ENCODE peak calls at places on chromosomes 3 and 15, in four cellular contexts. O is right atrium auricular region, P is mesothelial cell of epicardium, Z is epithelial cell of proximal tubule. K is an unnamed sample.

GRCh38 chr3:9704343-9705322 is 1.0 kb downstream of the CPNE9 start:
- DNase-seq in P (peak), O (no peak), Z (no peak), K (no peak)

GRCh38 chr15:48402778-48403177 is 71.5 kb downstream of the DUT start:
- DNase-seq in Z (peak), O (no peak), P (no peak), K (no peak)

GRCh38 chr15:63094495-63094931 is 27.1 kb upstream of the LACTB start:
- DNase-seq in P (no peak), Z (no peak), O (no peak), K (peak)

GRCh38 chr3:197730200-197730599 is 6.5 kb downstream of the RUBCN start:
- DNase-seq in Z (no peak), O (no peak), P (no peak), K (peak)

GRCh38 chr3:149542375-149543312 is 68.1 kb downstream of the TM4SF4 start:
- DNase-seq in P (no peak), O (no peak), Z (peak), K (peak)

GRCh38 chr3:100629728-100630127 is 20.3 kb downstream of the ADGRG7 start:
- DNase-seq in Z (no peak), O (no peak), P (no peak), K (no peak)

GRCh38 chr3:60743631-60744164 is 507.6 kb downstream of the FHIT start:
- DNase-seq in O (no peak), Z (no peak), P (no peak), K (no peak)

GRCh38 chr3:77887611-77888010 is 847.7 kb downstream of the ROBO2 start:
- DNase-seq in P (no peak), O (no peak), Z (no peak), K (no peak)

GRCh38 chr3:106114220-106114619 is 245.4 kb upstream of the CBLB start:
- DNase-seq in P (no peak), Z (no peak), O (no peak), K (peak)

GRCh38 chr15:70100495-70101331 is 3.0 kb upstream of the TLE3 start:
- DNase-seq in O (peak), Z (no peak), P (peak), K (no peak)

GRCh38 chr3:40143283-40144090 is 166.0 kb upstream of the EIF1B start:
- DNase-seq in P (no peak), O (no peak), Z (no peak), K (peak)

GRCh38 chr3:116188231-116188785 is 257.0 kb downstream of the LSAMP start:
- DNase-seq in Z (no peak), P (no peak), O (no peak), K (no peak)

GRCh38 chr3:99965077-99965476 is 147.4 kb downstream of the CMSS1 start:
- DNase-seq in O (no peak), Z (no peak), P (no peak), K (peak)

GRCh38 chr3:53844262-53845102 is 1.7 kb downstream of the CHDH start:
- DNase-seq in O (no peak), Z (no peak), P (no peak), K (no peak)

GRCh38 chr15:64536244-64536836 is 76.0 kb downstream of the ZNF609 start:
- DNase-seq in P (no peak), Z (peak), O (no peak), K (peak)

GRCh38 chr3:71163216-71163918 is 420.2 kb downstream of the FOXP1 start:
- DNase-seq in Z (no peak), P (no peak), O (no peak), K (no peak)

GRCh38 chr3:100041328-100041749 is 73.0 kb downstream of the FILIP1L start:
- DNase-seq in O (no peak), Z (peak), P (no peak), K (peak)

GRCh38 chr15:85878866-85879265 is 84.1 kb upstream of the KLHL25 start:
- DNase-seq in O (peak), P (no peak), Z (no peak), K (no peak)

GRCh38 chr15:40793216-40793989 is 13.5 kb upstream of the ZFYVE19 start:
- DNase-seq in O (no peak), P (no peak), Z (peak), K (peak)
- TF ChIP-seq CTCF in O (no peak), P (no peak), Z (no peak), K (no peak)

GRCh38 chr15:96330064-96330449 is 443 bp upstream of the NR2F2 start:
- DNase-seq in Z (no peak), O (no peak), P (peak), K (peak)

GRCh38 chr15:96331942-96332853 is 1.7 kb downstream of the NR2F2 start:
- DNase-seq in P (peak), Z (no peak), O (no peak), K (no peak)

GRCh38 chr15:96332854-96333193 is 2.3 kb downstream of the NR2F2 start:
- DNase-seq in O (no peak), P (no peak), Z (no peak), K (no peak)

GRCh38 chr15:96330450-96331140 is at the start of gene NR2F2:
- DNase-seq in P (peak), O (peak), Z (peak), K (peak)

DNA sequence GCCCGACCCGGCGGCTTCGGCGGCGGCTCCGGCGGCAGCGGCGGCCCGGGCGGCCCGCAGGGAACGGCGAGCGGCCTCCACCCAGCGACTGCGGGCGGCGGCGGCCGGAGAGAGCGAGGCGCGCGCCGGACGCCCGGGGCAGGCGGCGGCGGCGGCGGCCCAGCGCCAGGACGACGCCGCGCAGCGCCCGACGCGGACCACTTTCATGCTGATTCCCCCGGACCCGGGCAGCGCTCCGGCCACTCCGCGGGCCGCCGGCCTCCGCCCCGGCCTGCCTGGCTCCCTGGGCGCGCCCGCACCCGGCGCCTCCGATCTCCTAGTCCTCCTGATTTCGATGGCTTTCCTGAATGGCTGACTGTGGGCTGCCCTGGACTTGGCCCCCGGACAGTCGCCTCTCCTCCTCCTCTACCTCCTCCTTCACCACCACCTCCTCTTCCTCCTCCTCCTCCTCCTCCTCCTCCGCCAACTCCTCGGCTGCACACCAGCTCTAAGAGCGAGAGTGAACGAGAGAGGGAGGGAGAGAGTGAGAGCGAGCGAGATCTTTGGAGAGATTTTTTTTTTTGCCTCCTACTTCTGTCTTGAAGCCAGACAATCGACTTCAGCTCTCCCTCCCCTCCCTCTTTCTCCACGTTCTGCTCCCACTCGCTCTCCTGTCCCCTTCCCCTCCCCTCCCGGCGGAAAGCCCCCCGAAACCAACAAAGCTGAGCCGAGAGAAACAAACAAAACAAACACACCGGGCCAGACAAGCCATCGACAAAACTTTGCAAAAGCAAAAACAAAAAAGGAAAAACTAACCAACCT is 841 bp downstream of the NR2F2 start:
- DNase-seq in P (peak), O (no peak), Z (no peak), K (peak)
- TF ChIP-seq CTCF in P (no peak), O (no peak), Z (no peak), K (no peak)

GRCh38 chr3:142577701-142578308 is 728 bp downstream of the ATR start:
- DNase-seq in O (no peak), P (no peak), Z (no peak), K (peak)
- TF ChIP-seq CTCF in O (no peak), P (no peak), Z (no peak), K (no peak)

GRCh38 chr3:168030488-168031054 is 65.2 kb downstream of the GOLIM4 start:
- DNase-seq in O (no peak), Z (no peak), P (no peak), K (no peak)
- TF ChIP-seq CTCF in O (no peak), Z (no peak), P (no peak), K (no peak)